ENCODE peak calls at places on chromosomes 13 and 19, in five cellular contexts. Q, G, D, R and E are unnamed samples.

GRCh38 chr19:12833747-12834417 is 497 bp downstream of the RTBDN start:
- DNase-seq in Q (no peak), G (peak), D (no peak), R (no peak), E (no peak)

GRCh38 chr19:46000497-46001246 is 5.4 kb downstream of the CCDC61 start:
- DNase-seq in Q (no peak), G (peak), D (peak), R (no peak), E (no peak)

GRCh38 chr13:102035969-102036368 is 365.9 kb downstream of the FGF14 start:
- DNase-seq in Q (no peak), G (no peak), D (no peak), R (no peak), E (no peak)

GRCh38 chr13:113851826-113852535 is 11.9 kb downstream of the GAS6 start:
- DNase-seq in Q (peak), G (no peak), D (no peak), R (no peak), E (no peak)

GRCh38 chr19:52542984-52543664 is 15.7 kb downstream of the ZNF808 start:
- DNase-seq in Q (no peak), G (no peak), D (no peak), R (no peak), E (no peak)

GRCh38 chr19:13718733-13719132 is 45.6 kb upstream of the MRI1 start:
- DNase-seq in Q (no peak), G (peak), D (no peak), R (peak), E (no peak)

GRCh38 chr19:51799998-51800848 is 5.3 kb downstream of the FPR3 start:
- DNase-seq in Q (peak), G (no peak), D (no peak), R (no peak), E (no peak)

GRCh38 chr19:45547965-45548609 is 36.5 kb downstream of the OPA3 start:
- DNase-seq in Q (no peak), G (peak), D (peak), R (no peak), E (no peak)

GRCh38 chr13:112449545-112449930 is 73.4 kb downstream of the SPACA7 start:
- DNase-seq in Q (no peak), G (no peak), D (no peak), R (no peak), E (no peak)

GRCh38 chr19:43620061-43621001 is 902 bp upstream of the ZNF428 start:
- DNase-seq in Q (no peak), G (no peak), D (no peak), R (no peak), E (peak)

GRCh38 chr13:90427322-90428272 is 919.9 kb upstream of the MIR17HG start:
- DNase-seq in Q (no peak), G (no peak), D (no peak), R (no peak), E (no peak)

GRCh38 chr19:3024870-3025515 is 4.1 kb downstream of the TLE2 start:
- DNase-seq in Q (no peak), G (no peak), D (no peak), R (no peak), E (no peak)

GRCh38 chr13:110199046-110199831 is 107.7 kb downstream of the COL4A1 start:
- DNase-seq in Q (no peak), G (no peak), D (no peak), R (no peak), E (no peak)

GRCh38 chr19:6450166-6450565 is 9.4 kb downstream of the SLC25A23 start:
- DNase-seq in Q (no peak), G (no peak), D (no peak), R (no peak), E (no peak)

GRCh38 chr13:26485786-26486185 is 71.7 kb upstream of the WASF3 start:
- DNase-seq in Q (no peak), G (peak), D (no peak), R (no peak), E (no peak)

GRCh38 chr13:108363651-108364050 is 94.1 kb downstream of the TNFSF13B start:
- DNase-seq in Q (no peak), G (no peak), D (no peak), R (no peak), E (no peak)

GRCh38 chr13:24500977-24501376 is 11.6 kb downstream of the PARP4 start:
- DNase-seq in Q (no peak), G (peak), D (no peak), R (no peak), E (no peak)

GRCh38 chr19:15448778-15449619 is 757 bp downstream of the WIZ start:
- DNase-seq in Q (no peak), G (peak), D (no peak), R (no peak), E (no peak)

GRCh38 chr19:47369923-47370625 is 21.0 kb downstream of the DHX34 start:
- DNase-seq in Q (no peak), G (peak), D (no peak), R (no peak), E (no peak)

GRCh38 chr19:41398042-41398403 is 405 bp downstream of the BCKDHA start:
- DNase-seq in Q (no peak), G (peak), D (no peak), R (no peak), E (no peak)

GRCh38 chr19:41398603-41399002 is 985 bp downstream of the BCKDHA start:
- DNase-seq in Q (no peak), G (peak), D (no peak), R (no peak), E (no peak)

GRCh38 chr19:41397086-41398041 is at the start of the genes BCKDHA and EXOSC5:
- DNase-seq in Q (peak), G (peak), D (peak), R (peak), E (peak)

GRCh38 chr19:41392775-41393174 is 4.4 kb downstream of the EXOSC5 start:
- DNase-seq in Q (no peak), G (no peak), D (no peak), R (no peak), E (no peak)

GRCh38 chr19:41395355-41395754 is 1.8 kb downstream of the EXOSC5 start:
- DNase-seq in Q (no peak), G (no peak), D (no peak), R (no peak), E (no peak)
- H3K4me3 ChIP-seq in Q (no peak), G (no peak), D (no peak), R (no peak), E (no peak)

GRCh38 chr13:30800107-30800506 is 64.8 kb downstream of the ALOX5AP start:
- DNase-seq in Q (no peak), G (no peak), D (no peak), R (no peak), E (no peak)

GRCh38 chr13:30804474-30804873 is 69.1 kb downstream of the ALOX5AP start:
- DNase-seq in Q (no peak), G (peak), D (no peak), R (no peak), E (no peak)

GRCh38 chr13:30803791-30804190 is 68.4 kb downstream of the ALOX5AP start:
- DNase-seq in Q (no peak), G (no peak), D (no peak), R (no peak), E (no peak)

GRCh38 chr13:30802953-30803478 is 67.7 kb downstream of the ALOX5AP start:
- DNase-seq in Q (peak), G (peak), D (peak), R (peak), E (peak)

DNA sequence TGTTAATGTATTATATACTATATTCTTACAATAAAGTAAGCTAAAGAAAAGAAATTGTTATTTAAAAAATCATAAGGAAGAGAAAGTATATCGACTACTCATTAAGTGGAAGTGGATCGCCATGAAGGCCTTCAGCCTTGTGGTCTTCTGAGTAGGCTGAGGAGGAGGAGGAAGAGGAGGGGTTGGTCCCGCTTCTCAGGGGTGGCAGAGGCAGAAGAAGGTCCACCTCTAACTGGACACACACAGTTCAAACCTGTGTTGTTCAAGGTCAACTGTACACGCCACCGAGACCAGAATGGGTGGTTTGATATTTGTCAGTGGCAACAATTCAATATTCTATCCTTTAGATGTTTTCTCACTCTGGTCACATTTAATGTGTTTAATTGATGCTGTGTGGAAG is 67.2 kb downstream of the ALOX5AP start:
- DNase-seq in Q (no peak), G (no peak), D (no peak), R (no peak), E (no peak)
- H3K4me3 ChIP-seq in Q (no peak), G (peak), D (no peak), R (no peak), E (peak)

GRCh38 chr19:49442354-49442753 is 1.0 kb upstream of the SLC17A7 start:
- DNase-seq in Q (peak), G (peak), D (peak), R (no peak), E (no peak)
- H3K4me3 ChIP-seq in Q (no peak), G (peak), D (peak), R (no peak), E (peak)

GRCh38 chr13:28640861-28641599 is 17.9 kb upstream of the POMP start:
- DNase-seq in Q (peak), G (no peak), D (no peak), R (no peak), E (no peak)

GRCh38 chr13:28636677-28637317 is 22.1 kb upstream of the POMP start:
- DNase-seq in Q (peak), G (peak), D (peak), R (peak), E (no peak)

GRCh38 chr13:28636078-28636477 is 22.9 kb upstream of the POMP start:
- DNase-seq in Q (no peak), G (peak), D (no peak), R (no peak), E (no peak)

GRCh38 chr13:28638756-28639155 is 20.2 kb upstream of the POMP start:
- DNase-seq in Q (no peak), G (no peak), D (no peak), R (no peak), E (no peak)

GRCh38 chr13:28637714-28638355 is 21.1 kb upstream of the POMP start:
- DNase-seq in Q (peak), G (no peak), D (no peak), R (no peak), E (no peak)
- H3K4me3 ChIP-seq in Q (no peak), G (no peak), D (no peak), R (no peak), E (no peak)

GRCh38 chr19:18110833-18111232 is 13.3 kb downstream of the MAST3 start:
- DNase-seq in Q (no peak), G (no peak), D (no peak), R (no peak), E (no peak)
- H3K4me3 ChIP-seq in Q (no peak), G (peak), D (peak), R (peak), E (peak)

DNA sequence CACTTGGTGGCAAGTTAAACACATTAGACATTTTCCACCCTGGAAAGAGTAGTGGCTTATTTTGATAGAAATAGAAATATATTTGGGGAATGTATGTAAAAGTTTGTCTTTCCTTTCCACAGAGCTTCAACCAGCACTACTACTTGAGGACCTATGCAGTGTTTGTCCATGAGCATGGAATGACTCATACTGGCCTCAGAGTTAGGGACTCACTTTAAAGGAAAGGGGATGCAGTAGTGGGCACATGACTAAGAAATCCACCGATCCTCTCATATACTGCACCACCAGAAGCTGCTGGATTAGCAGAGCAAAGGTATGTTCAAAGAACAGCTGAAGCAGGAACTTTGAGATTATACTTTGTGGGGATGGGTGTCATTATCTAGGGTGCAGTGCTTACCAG is 62.6 kb downstream of the LACC1 start:
- DNase-seq in Q (no peak), G (no peak), D (no peak), R (no peak), E (no peak)
- H3K4me3 ChIP-seq in Q (no peak), G (no peak), D (no peak), R (no peak), E (no peak)

DNA sequence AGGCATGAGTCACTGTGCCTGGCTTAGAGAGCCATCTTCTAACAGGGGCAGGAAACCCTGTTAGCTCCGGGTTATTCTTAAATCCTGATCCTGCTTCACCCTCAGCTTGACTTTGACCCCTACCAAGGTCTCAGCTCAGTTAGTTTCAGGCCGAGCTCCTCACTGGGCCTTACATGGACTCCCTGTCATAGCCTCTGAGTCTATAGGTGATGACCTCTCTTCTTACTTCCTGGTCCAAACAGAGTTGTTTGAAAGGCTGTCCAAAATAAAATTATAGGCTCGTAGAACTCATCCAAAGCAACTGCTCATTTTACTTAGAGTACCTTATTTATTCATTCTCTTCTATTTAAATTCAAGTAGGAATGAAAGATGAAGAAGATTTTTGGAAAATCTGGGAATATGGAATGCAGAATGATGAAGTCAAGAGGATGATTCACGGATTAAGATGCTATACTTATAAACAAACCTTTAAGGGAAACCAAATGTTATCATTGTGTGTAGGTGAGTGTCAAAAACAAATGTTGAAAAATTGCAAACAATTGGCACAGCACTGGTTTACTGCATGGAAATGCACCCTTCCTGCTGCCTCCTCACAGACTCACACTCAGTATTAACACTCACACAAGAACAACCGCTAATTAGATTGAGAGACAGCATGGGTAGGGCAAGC is 174.1 kb downstream of the RGCC start:
- DNase-seq in Q (no peak), G (peak), D (no peak), R (no peak), E (no peak)
- H3K4me3 ChIP-seq in Q (no peak), G (no peak), D (no peak), R (no peak), E (no peak)

DNA sequence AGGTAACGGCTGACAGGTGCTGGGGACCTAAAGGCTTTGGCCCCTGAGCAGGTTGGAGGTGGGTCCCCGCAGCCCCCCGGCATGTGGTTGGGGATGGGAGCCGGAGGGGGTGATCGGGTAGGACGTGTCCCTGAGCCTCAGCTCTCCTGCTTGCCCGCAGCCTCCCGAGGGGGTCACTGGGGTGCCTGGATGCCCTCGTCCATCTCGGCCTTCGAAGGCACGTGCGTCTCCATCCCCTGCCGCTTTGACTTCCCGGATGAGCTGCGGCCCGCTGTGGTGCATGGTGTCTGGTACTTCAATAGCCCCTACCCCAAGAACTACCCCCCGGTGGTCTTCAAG is 3.5 kb downstream of the MAG start:
- DNase-seq in Q (no peak), G (no peak), D (no peak), R (no peak), E (no peak)
- H3K4me3 ChIP-seq in Q (no peak), G (no peak), D (no peak), R (no peak), E (no peak)

GRCh38 chr13:34816118-34816517 is 126.0 kb upstream of the NBEA start:
- DNase-seq in Q (no peak), G (no peak), D (no peak), R (peak), E (no peak)
- H3K4me3 ChIP-seq in Q (no peak), G (no peak), D (no peak), R (no peak), E (no peak)

GRCh38 chr13:46178821-46179220 is 3.2 kb downstream of the LCP1 start:
- DNase-seq in Q (no peak), G (no peak), D (no peak), R (no peak), E (no peak)
- H3K4me3 ChIP-seq in Q (no peak), G (no peak), D (no peak), R (no peak), E (peak)